ENCODE peak calls at places on chromosomes 12 and 14, in seven cellular contexts. One of them, this sample, is unnamed.
A peak's percentile ranks its signal among the peaks of the same experiment; 100 is the strongest.

GRCh38 chr14:100416921-100417451 is 93.8 kb downstream of the SLC25A47 start:
- DNase-seq in GM23338: no peak
- DNase-seq in brain microvascular endothelial cell: no peak
- DNase-seq in pancreas: no peak
- DNase-seq in body of pancreas: no peak
- DNase-seq in left lung: no peak
- DNase-seq in psoas muscle: no peak
- DNase-seq in this sample: no peak

GRCh38 chr14:69828372-69828771 is 31.3 kb upstream of the SLC10A1 start:
- DNase-seq in GM23338: no peak
- DNase-seq in brain microvascular endothelial cell: no peak
- DNase-seq in pancreas: no peak
- DNase-seq in body of pancreas: no peak
- DNase-seq in left lung: no peak
- DNase-seq in psoas muscle: no peak
- DNase-seq in this sample: no peak

GRCh38 chr14:59632381-59632780 is 55.8 kb upstream of the CCDC175 start:
- DNase-seq in GM23338: peak; percentile 73
- DNase-seq in brain microvascular endothelial cell: peak; percentile 13
- DNase-seq in pancreas: no peak
- DNase-seq in body of pancreas: peak; percentile 39
- DNase-seq in left lung: no peak
- DNase-seq in psoas muscle: no peak
- DNase-seq in this sample: no peak

GRCh38 chr12:19546027-19546426 is 106.7 kb downstream of the AEBP2 start:
- DNase-seq in GM23338: no peak
- DNase-seq in brain microvascular endothelial cell: no peak
- DNase-seq in pancreas: no peak
- DNase-seq in body of pancreas: no peak
- DNase-seq in left lung: no peak
- DNase-seq in psoas muscle: no peak
- DNase-seq in this sample: no peak

GRCh38 chr14:80992580-80992979 is 37.2 kb downstream of the TSHR start:
- DNase-seq in GM23338: no peak
- DNase-seq in brain microvascular endothelial cell: no peak
- DNase-seq in pancreas: no peak
- DNase-seq in body of pancreas: no peak
- DNase-seq in left lung: no peak
- DNase-seq in psoas muscle: no peak
- DNase-seq in this sample: no peak

GRCh38 chr14:56659964-56660551 is 80.5 kb downstream of the TMEM260 start:
- DNase-seq in GM23338: peak; percentile 73
- DNase-seq in brain microvascular endothelial cell: peak; percentile 39
- DNase-seq in pancreas: no peak
- DNase-seq in body of pancreas: no peak
- DNase-seq in left lung: no peak
- DNase-seq in psoas muscle: no peak
- DNase-seq in this sample: no peak

GRCh38 chr12:76010732-76011458 is 20.7 kb downstream of the PHLDA1 start:
- DNase-seq in GM23338: peak; percentile 52
- DNase-seq in brain microvascular endothelial cell: no peak
- DNase-seq in pancreas: no peak
- DNase-seq in body of pancreas: no peak
- DNase-seq in left lung: no peak
- DNase-seq in psoas muscle: no peak
- DNase-seq in this sample: no peak

GRCh38 chr14:55438066-55438683 is 2.2 kb downstream of the TBPL2 start:
- DNase-seq in GM23338: peak; percentile 80
- DNase-seq in brain microvascular endothelial cell: peak; percentile 58
- DNase-seq in pancreas: no peak
- DNase-seq in body of pancreas: peak; percentile 31
- DNase-seq in left lung: no peak
- DNase-seq in psoas muscle: no peak
- DNase-seq in this sample: no peak

GRCh38 chr12:57744194-57744776 is 554 bp upstream of the TSPAN31 start:
- DNase-seq in GM23338: no peak
- DNase-seq in brain microvascular endothelial cell: peak; percentile 76
- DNase-seq in pancreas: peak; percentile 79
- DNase-seq in body of pancreas: peak; percentile 82
- DNase-seq in left lung: peak; percentile 73
- DNase-seq in psoas muscle: peak; percentile 87
- DNase-seq in this sample: peak; percentile 80

GRCh38 chr12:24596768-24597388 is 352.0 kb downstream of the BCAT1 start:
- DNase-seq in GM23338: peak; percentile 74
- DNase-seq in brain microvascular endothelial cell: no peak
- DNase-seq in pancreas: no peak
- DNase-seq in body of pancreas: no peak
- DNase-seq in left lung: no peak
- DNase-seq in psoas muscle: no peak
- DNase-seq in this sample: no peak

GRCh38 chr14:52998376-52999010 is 47.6 kb upstream of the FERMT2 start:
- DNase-seq in GM23338: no peak
- DNase-seq in brain microvascular endothelial cell: peak; percentile 65
- DNase-seq in pancreas: no peak
- DNase-seq in body of pancreas: no peak
- DNase-seq in left lung: no peak
- DNase-seq in psoas muscle: no peak
- DNase-seq in this sample: no peak

GRCh38 chr12:119630962-119631550 is 36.9 kb upstream of the PRKAB1 start:
- DNase-seq in GM23338: no peak
- DNase-seq in brain microvascular endothelial cell: no peak
- DNase-seq in pancreas: no peak
- DNase-seq in body of pancreas: no peak
- DNase-seq in left lung: no peak
- DNase-seq in psoas muscle: no peak
- DNase-seq in this sample: no peak

GRCh38 chr12:89319111-89319510 is 33.2 kb downstream of the DUSP6 start:
- DNase-seq in GM23338: no peak
- DNase-seq in brain microvascular endothelial cell: no peak
- DNase-seq in pancreas: no peak
- DNase-seq in body of pancreas: no peak
- DNase-seq in left lung: no peak
- DNase-seq in psoas muscle: peak; percentile 59
- DNase-seq in this sample: no peak

GRCh38 chr12:39723831-39724230 is 104.2 kb upstream of the ABCD2 start:
- DNase-seq in GM23338: no peak
- DNase-seq in brain microvascular endothelial cell: no peak
- DNase-seq in pancreas: no peak
- DNase-seq in body of pancreas: no peak
- DNase-seq in left lung: no peak
- DNase-seq in psoas muscle: no peak
- DNase-seq in this sample: no peak

GRCh38 chr12:130498589-130499385 is 161.1 kb downstream of the PIWIL1 start:
- DNase-seq in GM23338: no peak
- DNase-seq in brain microvascular endothelial cell: no peak
- DNase-seq in pancreas: no peak
- DNase-seq in body of pancreas: no peak
- DNase-seq in left lung: no peak
- DNase-seq in psoas muscle: no peak
- DNase-seq in this sample: no peak

GRCh38 chr14:96362071-96362964 is 823 bp downstream of the ATG2B start:
- DNase-seq in GM23338: peak; percentile 33
- DNase-seq in brain microvascular endothelial cell: peak; percentile 12
- DNase-seq in pancreas: peak; percentile 50
- DNase-seq in body of pancreas: peak; percentile 62
- DNase-seq in left lung: peak; percentile 42
- DNase-seq in psoas muscle: no peak
- DNase-seq in this sample: no peak

GRCh38 chr14:101478796-101479410 is 82.4 kb upstream of the DIO3 start:
- DNase-seq in GM23338: no peak
- DNase-seq in brain microvascular endothelial cell: no peak
- DNase-seq in pancreas: no peak
- DNase-seq in body of pancreas: peak; percentile 7
- DNase-seq in left lung: peak; percentile 25
- DNase-seq in psoas muscle: no peak
- DNase-seq in this sample: peak; percentile 29

GRCh38 chr14:93788557-93789365 is 476 bp upstream of the PRIMA1 start:
- DNase-seq in GM23338: peak; percentile 78
- DNase-seq in brain microvascular endothelial cell: no peak
- DNase-seq in pancreas: no peak
- DNase-seq in body of pancreas: no peak
- DNase-seq in left lung: no peak
- DNase-seq in psoas muscle: no peak
- DNase-seq in this sample: no peak

GRCh38 chr12:132444957-132445883 is 44.7 kb upstream of the FBRSL1 start:
- DNase-seq in GM23338: peak; percentile 37
- DNase-seq in brain microvascular endothelial cell: no peak
- DNase-seq in pancreas: peak; percentile 29
- DNase-seq in body of pancreas: no peak
- DNase-seq in left lung: peak; percentile 63
- DNase-seq in psoas muscle: no peak
- DNase-seq in this sample: peak; percentile 71

GRCh38 chr14:100072783-100073346 is 7.6 kb downstream of the EVL start:
- DNase-seq in GM23338: peak; percentile 24
- DNase-seq in brain microvascular endothelial cell: no peak
- DNase-seq in pancreas: no peak
- DNase-seq in body of pancreas: no peak
- DNase-seq in left lung: peak; percentile 73
- DNase-seq in psoas muscle: no peak
- DNase-seq in this sample: peak; percentile 86

GRCh38 chr12:53147653-53148052 is 32.9 kb upstream of the ZNF740 start:
- DNase-seq in GM23338: no peak
- DNase-seq in brain microvascular endothelial cell: no peak
- DNase-seq in pancreas: no peak
- DNase-seq in body of pancreas: no peak
- DNase-seq in left lung: no peak
- DNase-seq in psoas muscle: no peak
- DNase-seq in this sample: no peak

GRCh38 chr14:75432406-75432805 is 4.6 kb downstream of the JDP2 start:
- DNase-seq in GM23338: no peak
- DNase-seq in brain microvascular endothelial cell: no peak
- DNase-seq in pancreas: no peak
- DNase-seq in body of pancreas: no peak
- DNase-seq in left lung: no peak
- DNase-seq in psoas muscle: no peak
- DNase-seq in this sample: no peak

GRCh38 chr14:52355016-52355430 is 40.9 kb downstream of the PTGER2 start:
- DNase-seq in GM23338: no peak
- DNase-seq in brain microvascular endothelial cell: peak; percentile 79
- DNase-seq in pancreas: no peak
- DNase-seq in body of pancreas: no peak
- DNase-seq in left lung: no peak
- DNase-seq in psoas muscle: no peak
- DNase-seq in this sample: no peak

GRCh38 chr12:120361506-120362208 is 7.3 kb downstream of the MSI1 start:
- DNase-seq in GM23338: peak; percentile 97
- DNase-seq in brain microvascular endothelial cell: peak; percentile 67
- DNase-seq in pancreas: peak; percentile 65
- DNase-seq in body of pancreas: peak; percentile 36
- DNase-seq in left lung: peak; percentile 49
- DNase-seq in psoas muscle: peak; percentile 68
- DNase-seq in this sample: no peak

GRCh38 chr12:1801285-1801975 is 18.9 kb upstream of the LRTM2 start:
- DNase-seq in GM23338: no peak
- DNase-seq in brain microvascular endothelial cell: no peak
- DNase-seq in pancreas: no peak
- DNase-seq in body of pancreas: no peak
- DNase-seq in left lung: no peak
- DNase-seq in psoas muscle: no peak
- DNase-seq in this sample: no peak
- H3K27ac ChIP-seq in GM23338: no peak overlapping the region
- H3K27ac ChIP-seq in brain microvascular endothelial cell: no peak overlapping the region
- H3K27ac ChIP-seq in pancreas: no peak overlapping the region
- H3K27ac ChIP-seq in body of pancreas: no peak overlapping the region
- H3K27ac ChIP-seq in left lung: no peak overlapping the region
- H3K27ac ChIP-seq in psoas muscle: no peak overlapping the region
- H3K27ac ChIP-seq in this sample: no peak overlapping the region

GRCh38 chr12:67593041-67593870 is 55.3 kb upstream of the DYRK2 start:
- DNase-seq in GM23338: peak; percentile 5
- DNase-seq in brain microvascular endothelial cell: no peak
- DNase-seq in pancreas: peak; percentile 60
- DNase-seq in body of pancreas: peak; percentile 64
- DNase-seq in left lung: peak; percentile 34
- DNase-seq in psoas muscle: no peak
- DNase-seq in this sample: no peak

GRCh38 chr12:67594888-67595287 is 53.7 kb upstream of the DYRK2 start:
- DNase-seq in GM23338: no peak
- DNase-seq in brain microvascular endothelial cell: no peak
- DNase-seq in pancreas: no peak
- DNase-seq in body of pancreas: no peak
- DNase-seq in left lung: no peak
- DNase-seq in psoas muscle: no peak
- DNase-seq in this sample: no peak

GRCh38 chr12:67592228-67593011 is 56.1 kb upstream of the DYRK2 start:
- DNase-seq in GM23338: no peak
- DNase-seq in brain microvascular endothelial cell: peak; percentile 63
- DNase-seq in pancreas: no peak
- DNase-seq in body of pancreas: no peak
- DNase-seq in left lung: no peak
- DNase-seq in psoas muscle: no peak
- DNase-seq in this sample: no peak

GRCh38 chr12:67595365-67595764 is 53.2 kb upstream of the DYRK2 start:
- DNase-seq in GM23338: no peak
- DNase-seq in brain microvascular endothelial cell: no peak
- DNase-seq in pancreas: no peak
- DNase-seq in body of pancreas: no peak
- DNase-seq in left lung: no peak
- DNase-seq in psoas muscle: no peak
- DNase-seq in this sample: no peak

DNA sequence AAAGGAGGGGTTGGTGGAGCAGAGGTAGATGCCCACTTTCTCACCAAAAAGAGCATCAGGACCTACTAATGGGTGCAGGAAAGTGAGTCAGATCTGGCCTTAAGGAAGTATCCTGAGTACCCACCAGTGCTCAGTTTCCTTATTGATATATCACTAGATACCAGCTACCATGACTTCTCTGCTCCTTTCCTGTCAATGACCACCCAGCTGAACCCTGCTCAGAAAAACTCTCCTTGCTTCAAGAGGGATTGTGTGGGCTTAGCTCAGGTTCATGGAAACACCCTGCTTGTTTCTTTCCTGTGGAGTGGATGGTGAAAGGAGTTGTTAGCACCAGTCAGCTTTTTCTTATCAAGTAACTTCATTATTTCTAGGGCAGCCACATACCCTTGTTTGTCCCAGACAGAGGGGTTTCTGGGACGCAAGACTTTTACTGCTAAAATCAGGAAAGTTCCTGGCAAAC is 54.6 kb upstream of the DYRK2 start:
- DNase-seq in GM23338: no peak
- DNase-seq in brain microvascular endothelial cell: no peak
- DNase-seq in pancreas: no peak
- DNase-seq in body of pancreas: no peak
- DNase-seq in left lung: no peak
- DNase-seq in psoas muscle: no peak
- DNase-seq in this sample: no peak
- H3K36me3 ChIP-seq in GM23338: no peaks in the 10 kb centered on the region
- H3K36me3 ChIP-seq in brain microvascular endothelial cell: no peaks in the 10 kb centered on the region
- H3K36me3 ChIP-seq in pancreas: no peaks in the 10 kb centered on the region
- H3K36me3 ChIP-seq in body of pancreas: no peaks in the 10 kb centered on the region
- H3K36me3 ChIP-seq in left lung: no peaks in the 10 kb centered on the region
- H3K36me3 ChIP-seq in psoas muscle: no peaks in the 10 kb centered on the region
- H3K36me3 ChIP-seq in this sample: no peaks in the 10 kb centered on the region

GRCh38 chr12:15172423-15172822 is 48.8 kb downstream of the RERG start:
- DNase-seq in GM23338: no peak
- DNase-seq in brain microvascular endothelial cell: no peak
- DNase-seq in pancreas: no peak
- DNase-seq in body of pancreas: no peak
- DNase-seq in left lung: no peak
- DNase-seq in psoas muscle: no peak
- DNase-seq in this sample: no peak
- TF ChIP-seq CTCF in GM23338: peak; percentile 29
- TF ChIP-seq CTCF in brain microvascular endothelial cell: no peak
- TF ChIP-seq CTCF in pancreas: no peak
- TF ChIP-seq CTCF in body of pancreas: no peak
- TF ChIP-seq CTCF in left lung: no peak
- TF ChIP-seq CTCF in psoas muscle: no peak
- TF ChIP-seq CTCF in this sample: no peak

GRCh38 chr12:6934110-6934509 is 6.4 kb downstream of the ATN1 start:
- DNase-seq in GM23338: no peak
- DNase-seq in brain microvascular endothelial cell: no peak
- DNase-seq in pancreas: peak; percentile 38
- DNase-seq in body of pancreas: no peak
- DNase-seq in left lung: no peak
- DNase-seq in psoas muscle: peak; percentile 65
- DNase-seq in this sample: no peak
- H3K27ac ChIP-seq in GM23338: no peak overlapping the region
- H3K27ac ChIP-seq in brain microvascular endothelial cell: no peak overlapping the region
- H3K27ac ChIP-seq in pancreas: peak overlapping the region; percentile 23
- H3K27ac ChIP-seq in body of pancreas: peak overlapping the region; percentile 29
- H3K27ac ChIP-seq in left lung: peak overlapping the region; percentile 53
- H3K27ac ChIP-seq in psoas muscle: peak overlapping the region; percentile 66
- H3K27ac ChIP-seq in this sample: no peak overlapping the region